ENCODE peak calls at places on chromosome X, in six cellular contexts. J is WTC11; K is OCI-LY7; D is stimulated activated CD4-positive, alpha-beta T cell treated with anti-CD3 and anti-CD28 coated beads, Interleukin-2, amount 100 ng/mL, for 4 hours; O is pancreas; C is HT-29. V is an unnamed sample.

GRCh38 chrX:48090123-48090522 is 18.7 kb upstream of the ZNF630 start:
- DNase-seq in J (no peak), D (no peak), K (no peak), O (no peak), C (peak; percentile 35), V (no peak)

GRCh38 chrX:50962156-50962555 is 51.6 kb downstream of the BMP15 start:
- DNase-seq in C (no peak), K (no peak), J (no peak), O (no peak), D (no peak), V (no peak)

GRCh38 chrX:130902446-130902782 is 595 bp downstream of the ENOX2 start:
- DNase-seq in C (no peak), D (no peak), K (no peak), J (no peak), O (no peak), V (no peak)

GRCh38 chrX:115649461-115650063 is 88.6 kb downstream of the PLS3 start:
- DNase-seq in D (no peak), J (no peak), C (no peak), K (no peak), O (no peak), V (no peak)

GRCh38 chrX:19760345-19760744 is 127.1 kb downstream of the SH3KBP1 start:
- DNase-seq in K (no peak), J (no peak), C (no peak), O (no peak), D (no peak), V (no peak)

GRCh38 chrX:35699642-35700041 is 98.5 kb upstream of the MAGEB16 start:
- DNase-seq in K (no peak), J (no peak), D (no peak), C (no peak), O (no peak), V (no peak)

GRCh38 chrX:37776283-37776986 is 3.4 kb upstream of the CYBB start:
- DNase-seq in K (peak; percentile 77), D (no peak), C (no peak), J (no peak), O (no peak), V (peak; percentile 85)

GRCh38 chrX:96693407-96693806 is 8.8 kb downstream of the DIAPH2 start:
- DNase-seq in K (no peak), J (no peak), O (no peak), C (no peak), D (no peak), V (no peak)

GRCh38 chrX:56762707-56763555 is 33.9 kb downstream of the NBDY start:
- DNase-seq in O (no peak), K (no peak), C (no peak), J (no peak), D (no peak), V (no peak)

GRCh38 chrX:68061206-68061535 is 372.1 kb downstream of the OPHN1 start:
- DNase-seq in K (no peak), C (no peak), O (no peak), D (no peak), J (no peak), V (no peak)

GRCh38 chrX:19799319-19800182 is 87.8 kb downstream of the SH3KBP1 start:
- DNase-seq in K (peak; percentile 61), J (no peak), C (no peak), O (no peak), D (no peak), V (peak; percentile 62)

GRCh38 chrX:153556767-153557166 is 39.3 kb downstream of the ATP2B3 start:
- DNase-seq in O (no peak), K (no peak), D (no peak), C (no peak), J (no peak), V (no peak)

GRCh38 chrX:11757729-11758399 is at the start of gene MSL3:
- DNase-seq in C (peak; percentile 21), D (peak; percentile 52), K (peak; percentile 56), O (peak; percentile 37), J (peak; percentile 45), V (peak; percentile 6)

GRCh38 chrX:137550561-137551305 is 15.2 kb upstream of the ZIC3 start:
- DNase-seq in O (no peak), C (no peak), K (no peak), J (peak; percentile 43), D (no peak), V (no peak)

GRCh38 chrX:18995216-18995615 is 11.3 kb upstream of the PHKA2 start:
- DNase-seq in D (no peak), K (no peak), J (no peak), O (no peak), C (no peak), V (no peak)

GRCh38 chrX:131072871-131073571 is 14.9 kb downstream of the ARHGAP36 start:
- DNase-seq in K (no peak), D (no peak), J (no peak), O (no peak), C (no peak), V (no peak)

GRCh38 chrX:115642895-115643530 is 82.0 kb downstream of the PLS3 start:
- DNase-seq in K (peak; percentile 14), C (peak; percentile 68), D (peak; percentile 2), J (peak; percentile 12), O (peak; percentile 28), V (peak; percentile 30)

GRCh38 chrX:100911731-100912130 is 17.0 kb downstream of the XKRX start:
- DNase-seq in O (no peak), K (no peak), D (no peak), J (no peak), C (no peak), V (no peak)

GRCh38 chrX:106932492-106932923 is 12.3 kb downstream of the CLDN2 start:
- DNase-seq in O (no peak), K (no peak), C (peak; percentile 51), D (no peak), J (no peak), V (no peak)

GRCh38 chrX:78035061-78035460 is 65.6 kb upstream of the PGAM4 start:
- DNase-seq in C (no peak), K (no peak), J (no peak), O (no peak), D (no peak), V (no peak)

GRCh38 chrX:71253253-71254091 is 468 bp downstream of the ZMYM3 start:
- DNase-seq in C (peak; percentile 35), J (peak; percentile 67), D (no peak), O (peak; percentile 28), K (peak; percentile 53), V (no peak)

GRCh38 chrX:16643160-16643559 is 6.8 kb upstream of the S100G start:
- DNase-seq in J (no peak), O (no peak), C (no peak), K (no peak), D (no peak), V (no peak)

GRCh38 chrX:73877687-73878086 is 314.7 kb downstream of the CHIC1 start:
- DNase-seq in K (no peak), C (no peak), O (no peak), D (no peak), J (no peak), V (no peak)

GRCh38 chrX:117996408-117996807 is 120.2 kb downstream of the KLHL13 start:
- DNase-seq in C (no peak), O (no peak), K (no peak), J (no peak), D (no peak), V (no peak)

GRCh38 chrX:150627957-150628356 is 59.5 kb downstream of the MTM1 start:
- DNase-seq in C (no peak), O (no peak), J (no peak), D (no peak), K (no peak), V (no peak)

GRCh38 chrX:103791826-103792458 is 15.3 kb downstream of the PLP1 start:
- DNase-seq in C (no peak), O (no peak), D (no peak), J (no peak), K (no peak), V (no peak)

GRCh38 chrX:45781901-45782553 is 581.4 kb upstream of the DIPK2B start:
- DNase-seq in D (no peak), O (no peak), J (no peak), C (peak; percentile 37), K (no peak), V (no peak)